ENCODE peak calls at places on chromosomes 7 and 10, in four cellular contexts. G, C, A and X are unnamed samples.

GRCh38 chr10:110852897-110853296 is 18.8 kb upstream of the PDCD4 start:
- DNase-seq in G (no peak), C (no peak), A (no peak), X (no peak)

GRCh38 chr10:13683017-13683416 is 96.3 kb downstream of the PRPF18 start:
- DNase-seq in G (no peak), C (no peak), A (no peak), X (no peak)

GRCh38 chr7:55349126-55349525 is 16.0 kb upstream of the LANCL2 start:
- DNase-seq in G (no peak), C (no peak), A (no peak), X (no peak)

GRCh38 chr7:28062197-28062988 is 118.2 kb downstream of the JAZF1 start:
- DNase-seq in G (peak; percentile 86), C (no peak), A (peak; percentile 40), X (peak; percentile 79)

GRCh38 chr7:42982604-42983115 is 50.5 kb downstream of the MRPL32 start:
- DNase-seq in G (no peak), C (no peak), A (peak; percentile 87), X (no peak)

GRCh38 chr7:151113344-151114150 is 27.3 kb downstream of the AGAP3 start:
- DNase-seq in G (no peak), C (no peak), A (no peak), X (no peak)

GRCh38 chr7:95004618-95005282 is 97.4 kb downstream of the PPP1R9A start:
- DNase-seq in G (no peak), C (no peak), A (no peak), X (no peak)

GRCh38 chr10:98957801-98958200 is 277.9 kb downstream of the HPSE2 start:
- DNase-seq in G (no peak), C (no peak), A (no peak), X (no peak)

GRCh38 chr10:48287417-48288391 is 13.2 kb upstream of the FRMPD2 start:
- DNase-seq in G (no peak), C (peak; percentile 87), A (no peak), X (no peak)

GRCh38 chr7:139683137-139683871 is 94.5 kb downstream of the HIPK2 start:
- DNase-seq in G (no peak), C (no peak), A (no peak), X (no peak)

GRCh38 chr7:28958946-28959417 is 852 bp upstream of the TRIL start:
- DNase-seq in G (no peak), C (no peak), A (no peak), X (no peak)

GRCh38 chr7:158070222-158070920 is 517.3 kb downstream of the PTPRN2 start:
- DNase-seq in G (no peak), C (no peak), A (no peak), X (no peak)

GRCh38 chr7:26704786-26705185 is 159.6 kb downstream of the SKAP2 start:
- DNase-seq in G (no peak), C (no peak), A (no peak), X (no peak)
- H3K4me3 ChIP-seq in G (no peak overlapping the region), C (no peak overlapping the region), A (no peak overlapping the region), X (no peak overlapping the region)

GRCh38 chr10:103781329-103782061 is 73.9 kb downstream of the SH3PXD2A start:
- DNase-seq in G (no peak), C (no peak), A (peak; percentile 78), X (no peak)
- TF ChIP-seq SUZ12 in G (no peak), C (no peak), A (no peak), X (no peak)

DNA sequence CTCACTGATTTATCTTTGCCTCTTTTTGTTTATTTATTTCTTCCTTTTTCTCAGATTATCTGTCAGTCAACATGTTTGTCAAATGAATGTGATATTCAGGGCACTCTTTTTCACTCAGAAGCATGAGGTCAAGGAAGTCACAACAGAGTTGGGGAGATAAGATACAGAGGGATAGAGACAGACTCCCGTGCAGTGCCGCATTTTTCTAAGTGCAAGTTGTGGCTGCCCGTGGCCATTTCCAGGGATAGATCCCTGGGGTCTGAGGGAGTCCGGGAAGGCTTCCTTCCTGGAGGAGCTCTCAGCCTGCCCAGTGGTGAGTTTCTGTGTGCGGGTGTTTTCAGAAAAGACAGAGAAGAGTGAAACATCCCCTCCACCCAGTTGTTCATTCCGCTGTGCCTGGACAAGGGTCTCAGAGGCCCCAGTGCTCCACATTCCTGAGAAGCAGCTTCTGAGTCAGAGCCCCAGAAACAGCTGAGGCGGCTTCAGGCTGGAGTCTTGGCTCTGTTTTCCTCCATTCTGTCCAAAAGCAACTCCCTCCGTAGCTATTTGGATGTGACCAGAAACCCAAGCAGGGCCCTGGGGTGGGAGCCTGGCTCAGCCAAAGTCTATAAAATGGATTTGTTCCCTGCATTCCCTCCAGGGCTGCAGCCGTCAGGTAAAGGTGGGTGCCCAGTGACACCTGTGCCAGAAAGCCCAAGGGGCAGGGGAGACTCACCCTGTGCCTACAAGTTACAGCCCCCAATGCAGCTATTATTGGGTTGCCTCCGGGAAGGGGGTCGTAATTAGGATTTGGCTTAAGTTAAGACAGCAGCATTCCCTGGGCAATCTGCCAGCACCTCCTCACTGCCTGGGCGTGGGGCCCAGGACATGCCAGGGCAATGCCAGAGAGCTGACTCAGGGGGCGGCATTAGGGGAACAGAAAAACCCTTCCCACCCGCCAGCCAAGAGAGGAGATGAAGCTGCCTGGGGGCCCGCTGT is 13.0 kb upstream of the CAMK2G start:
- DNase-seq in G (no peak), C (no peak), A (no peak), X (no peak)
- H3K4me3 ChIP-seq in G (no peak overlapping the region), C (no peak overlapping the region), A (no peak overlapping the region), X (no peak overlapping the region)

GRCh38 chr10:34102237-34102673 is 712.8 kb downstream of the PARD3 start:
- DNase-seq in G (no peak), C (no peak), A (no peak), X (no peak)
- TF ChIP-seq SUZ12 in G (no peak), C (no peak), A (no peak), X (no peak)

GRCh38 chr7:71133232-71133622 is 1.3 kb downstream of the GALNT17 start:
- DNase-seq in G (no peak), C (no peak), A (no peak), X (no peak)
- H3K4me3 ChIP-seq in G (peak overlapping the region; percentile 85), C (no peak overlapping the region), A (no peak overlapping the region), X (peak overlapping the region; percentile 76)

DNA sequence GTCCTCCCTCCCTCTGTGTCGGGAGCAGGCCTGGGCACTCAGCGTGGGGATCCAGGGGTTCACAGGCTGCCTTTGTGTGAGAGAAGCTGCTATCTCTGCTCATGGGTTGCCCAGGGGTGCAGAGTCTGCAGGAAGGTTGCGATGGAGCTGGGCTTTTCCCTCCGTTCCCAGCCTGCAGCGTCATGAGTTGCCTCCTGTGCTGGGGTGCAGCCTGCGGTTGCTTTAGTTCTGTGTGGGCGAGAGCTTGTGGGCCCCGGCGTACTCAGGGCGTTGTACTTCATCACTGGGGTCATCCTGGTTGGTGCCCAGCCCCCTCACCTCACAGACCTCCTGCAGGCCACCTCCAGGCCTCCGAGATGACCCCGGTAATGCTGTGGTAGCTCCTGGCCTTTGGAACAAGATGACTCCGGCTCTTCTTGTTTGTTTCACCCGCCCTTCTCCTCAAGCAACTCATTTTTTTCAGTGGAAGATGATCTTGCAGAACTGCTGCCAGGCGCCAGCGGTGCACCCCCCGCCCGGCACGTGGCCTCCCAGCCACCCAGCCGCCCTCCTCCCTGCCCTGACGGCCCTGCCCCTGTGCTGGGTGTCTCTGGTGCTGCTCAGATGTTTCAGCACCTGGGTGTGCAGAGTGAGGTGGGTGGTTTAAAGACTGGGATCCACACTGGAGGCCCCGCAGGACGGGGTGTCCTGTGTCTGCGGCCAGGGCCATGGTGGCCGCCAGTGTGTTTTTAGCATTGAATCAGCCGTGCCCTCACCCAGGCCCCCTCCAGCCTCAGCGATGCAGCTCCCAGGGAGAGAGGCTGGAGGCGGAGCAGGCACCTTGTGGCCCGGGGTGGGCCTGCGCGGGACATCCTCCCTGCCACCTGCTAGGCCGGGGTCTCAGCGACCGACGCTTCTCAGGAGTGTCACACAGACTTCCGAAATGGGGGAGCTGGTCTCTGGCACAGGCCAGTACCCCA is 7.2 kb downstream of the AP5Z1 start:
- DNase-seq in G (no peak), C (no peak), A (no peak), X (no peak)
- TF ChIP-seq SUZ12 in G (no peak), C (no peak), A (no peak), X (no peak)

DNA sequence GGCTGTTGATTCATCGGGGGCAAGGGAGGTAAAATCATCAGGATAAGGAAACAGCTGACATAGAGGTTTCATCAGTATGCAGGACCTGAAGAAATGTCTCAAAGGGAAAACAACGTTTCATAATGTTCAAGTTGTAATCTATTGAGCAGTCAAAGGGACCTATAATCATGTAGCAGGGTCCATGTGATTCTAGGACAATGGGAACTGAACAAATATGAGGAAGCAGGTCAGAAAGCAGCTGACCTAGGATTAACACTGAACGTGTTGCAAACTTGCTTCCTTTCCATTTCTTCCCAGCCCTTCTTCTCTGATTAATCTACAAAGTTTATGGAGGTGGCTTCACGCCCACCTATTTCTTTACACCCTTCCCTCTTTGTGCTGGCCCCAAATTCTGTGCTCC is 256.9 kb upstream of the AKR1E2 start:
- DNase-seq in G (no peak), C (no peak), A (no peak), X (no peak)
- H3K4me3 ChIP-seq in G (no peak overlapping the region), C (no peak overlapping the region), A (no peak overlapping the region), X (no peak overlapping the region)

GRCh38 chr7:132162745-132163144 is 413.5 kb downstream of the PLXNA4 start:
- DNase-seq in G (no peak), C (no peak), A (no peak), X (no peak)

GRCh38 chr7:132164558-132165130 is 411.6 kb downstream of the PLXNA4 start:
- DNase-seq in G (no peak), C (no peak), A (no peak), X (no peak)

GRCh38 chr7:132169730-132170129 is 406.5 kb downstream of the PLXNA4 start:
- DNase-seq in G (no peak), C (no peak), A (no peak), X (no peak)

GRCh38 chr7:132171130-132171576 is 405.1 kb downstream of the PLXNA4 start:
- DNase-seq in G (no peak), C (no peak), A (no peak), X (no peak)

GRCh38 chr7:132168239-132168638 is 408.0 kb downstream of the PLXNA4 start:
- DNase-seq in G (no peak), C (no peak), A (no peak), X (no peak)
- TF ChIP-seq SUZ12 in G (no peak), C (no peak), A (no peak), X (no peak)